ENCODE peak calls at places on chromosome 10, in five cellular contexts. Q, W, F, D and Z are unnamed samples.

GRCh38 chr10:110208614-110209398 is 1.4 kb downstream of the MXI1 start:
- DNase-seq in D (peak), Q (peak), W (peak), F (no peak), Z (peak)

GRCh38 chr10:105253843-105254242 is 612.8 kb downstream of the SORCS3 start:
- DNase-seq in W (no peak), Q (no peak), F (no peak), D (no peak), Z (no peak)

GRCh38 chr10:49663596-49663995 is 15.9 kb upstream of the C10orf53 start:
- DNase-seq in Q (no peak), D (no peak), F (no peak), W (no peak), Z (no peak)

GRCh38 chr10:70417568-70417967 is 13.6 kb downstream of the EIF4EBP2 start:
- DNase-seq in Q (no peak), D (no peak), F (no peak), W (peak), Z (no peak)

GRCh38 chr10:62693306-62693705 is 111.2 kb upstream of the ADO start:
- DNase-seq in W (no peak), Q (no peak), F (no peak), D (no peak), Z (no peak)

GRCh38 chr10:102069066-102069465 is 3.9 kb downstream of the HPS6 start:
- DNase-seq in F (no peak), W (no peak), D (no peak), Q (no peak), Z (no peak)

GRCh38 chr10:87913170-87913921 is 49.9 kb downstream of the PTEN start:
- DNase-seq in W (no peak), F (no peak), D (no peak), Q (peak), Z (peak)

GRCh38 chr10:11898372-11899066 is 75.4 kb downstream of the PROSER2 start:
- DNase-seq in W (no peak), F (no peak), Q (peak), D (no peak), Z (no peak)

GRCh38 chr10:78729810-78730209 is 339.0 kb upstream of the ZMIZ1 start:
- DNase-seq in W (no peak), F (no peak), Q (no peak), D (no peak), Z (no peak)

GRCh38 chr10:22185586-22185985 is 32.2 kb downstream of the EBLN1 start:
- DNase-seq in D (no peak), F (no peak), Q (no peak), W (no peak), Z (no peak)

GRCh38 chr10:29619273-29619672 is 15.5 kb downstream of the SVIL start:
- DNase-seq in Q (peak), W (peak), F (no peak), D (no peak), Z (no peak)

GRCh38 chr10:118497227-118497626 is 98.2 kb downstream of the PRLHR start:
- DNase-seq in W (no peak), F (no peak), D (no peak), Q (no peak), Z (no peak)

GRCh38 chr10:100103581-100103980 is 21.9 kb upstream of the CPN1 start:
- DNase-seq in Q (peak), D (no peak), F (no peak), W (peak), Z (no peak)

GRCh38 chr10:71697938-71698709 is 21.5 kb downstream of the C10orf105 start:
- DNase-seq in Q (no peak), D (peak), F (no peak), W (no peak), Z (peak)

GRCh38 chr10:52443419-52444388 is 129.6 kb downstream of the DKK1 start:
- DNase-seq in F (no peak), D (no peak), W (peak), Q (peak), Z (no peak)

GRCh38 chr10:25555865-25556264 is 378.2 kb upstream of the MYO3A start:
- DNase-seq in D (no peak), W (no peak), F (no peak), Q (no peak), Z (no peak)

GRCh38 chr10:131158695-131159094 is 152.8 kb downstream of the TCERG1L start:
- DNase-seq in F (no peak), D (no peak), W (no peak), Q (no peak), Z (no peak)

GRCh38 chr10:35890061-35890969 is 248.2 kb upstream of the FZD8 start:
- DNase-seq in W (no peak), D (no peak), F (no peak), Q (no peak), Z (no peak)